ENCODE peak calls at places on chromosomes 6 and 20, in seven cellular contexts. I is B cell, A is AG09319, O is HFFc6, Q is fibroblast of pulmonary artery, J is heart right ventricle, Z is progenitor cell of endocrine pancreas. B is an unnamed sample.

GRCh38 chr6:104941694-104942177 is 15.2 kb upstream of the LIN28B start:
- DNase-seq in I (no peak), A (no peak), O (no peak), Q (no peak), J (no peak), Z (no peak), B (no peak)

GRCh38 chr6:149985506-149985937 is 21.8 kb downstream of the ULBP1 start:
- DNase-seq in I (no peak), A (no peak), O (no peak), Q (no peak), J (no peak), Z (no peak), B (no peak)

GRCh38 chr6:71224011-71224410 is 64.6 kb upstream of the OGFRL1 start:
- DNase-seq in I (no peak), A (no peak), O (no peak), Q (no peak), J (no peak), Z (no peak), B (no peak)

GRCh38 chr20:48750941-48751620 is 76.7 kb downstream of the PREX1 start:
- DNase-seq in I (no peak), A (no peak), O (no peak), Q (peak), J (peak), Z (no peak), B (no peak)

GRCh38 chr6:113690255-113690956 is 166.7 kb upstream of the MARCKS start:
- DNase-seq in I (no peak), A (no peak), O (peak), Q (peak), J (no peak), Z (no peak), B (no peak)

GRCh38 chr6:73391735-73392134 is 2.9 kb upstream of the DDX43 start:
- DNase-seq in I (no peak), A (no peak), O (no peak), Q (no peak), J (no peak), Z (no peak), B (no peak)

GRCh38 chr6:167244064-167244949 is 46.8 kb upstream of the UNC93A start:
- DNase-seq in I (no peak), A (no peak), O (no peak), Q (no peak), J (no peak), Z (no peak), B (no peak)

GRCh38 chr20:16661738-16662137 is 68.1 kb upstream of the SNRPB2 start:
- DNase-seq in I (no peak), A (no peak), O (no peak), Q (no peak), J (no peak), Z (no peak), B (no peak)

GRCh38 chr6:36546664-36546957 is 668 bp downstream of the STK38 start:
- DNase-seq in I (no peak), A (no peak), O (no peak), Q (no peak), J (no peak), Z (no peak), B (no peak)

GRCh38 chr6:113719056-113719455 is 138.1 kb upstream of the MARCKS start:
- DNase-seq in I (no peak), A (no peak), O (peak), Q (no peak), J (no peak), Z (no peak), B (no peak)

GRCh38 chr6:16944601-16945000 is 157.2 kb upstream of the STMND1 start:
- DNase-seq in I (no peak), A (no peak), O (no peak), Q (no peak), J (no peak), Z (no peak), B (no peak)

GRCh38 chr20:63011798-63012197 is 5.0 kb upstream of the BHLHE23 start:
- DNase-seq in I (no peak), A (no peak), O (no peak), Q (no peak), J (no peak), Z (no peak), B (no peak)

GRCh38 chr20:824916-825315 is 8.6 kb upstream of the FAM110A start:
- DNase-seq in I (no peak), A (no peak), O (no peak), Q (no peak), J (no peak), Z (no peak), B (no peak)

GRCh38 chr20:61608275-61609085 is 356.4 kb downstream of the CDH4 start:
- DNase-seq in I (no peak), A (no peak), O (no peak), Q (peak), J (no peak), Z (peak), B (no peak)

GRCh38 chr6:128032047-128032446 is 131.2 kb upstream of the THEMIS start:
- DNase-seq in I (no peak), A (no peak), O (no peak), Q (no peak), J (no peak), Z (no peak), B (no peak)

DNA sequence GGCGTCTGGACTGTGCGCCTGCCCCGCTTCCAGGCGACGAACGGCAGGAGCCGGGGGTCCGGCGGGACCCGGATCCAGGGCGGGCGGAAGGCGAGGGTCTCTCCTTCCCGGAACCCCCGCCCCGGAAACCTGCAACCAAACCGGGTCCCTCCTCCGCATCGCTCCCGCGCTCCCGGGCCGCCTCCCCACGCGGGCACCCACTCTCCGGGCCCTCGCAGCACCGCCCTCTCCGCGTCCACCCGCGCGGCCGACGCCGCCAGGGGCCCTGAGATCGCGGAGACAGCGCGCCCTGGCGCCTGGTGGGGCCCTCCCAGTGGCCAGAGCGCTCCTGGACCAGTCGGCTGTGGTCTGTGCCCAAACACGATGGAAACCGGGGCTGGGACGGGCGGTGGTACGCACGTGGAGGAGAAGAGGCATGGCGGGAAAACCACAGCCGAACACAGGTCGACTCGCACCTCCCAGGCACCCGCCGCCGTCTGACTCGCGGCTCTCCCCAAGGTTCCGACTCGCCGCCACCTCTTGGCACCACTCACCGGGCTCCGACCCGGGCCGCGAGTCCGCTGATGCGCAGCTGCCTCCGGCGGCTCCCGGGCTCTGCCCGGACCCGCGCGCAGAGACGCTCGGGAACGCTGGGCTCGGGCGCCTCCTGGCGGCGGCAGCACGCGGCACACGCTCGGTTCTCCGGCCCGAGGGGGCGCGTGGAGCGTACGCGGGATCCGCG is 7.9 kb downstream of the NKX2-2 start:
- DNase-seq in I (no peak), A (no peak), O (no peak), Q (peak), J (peak), Z (peak), B (no peak)
- TF ChIP-seq CTCF in I (peak), A (peak), O (peak), Q (peak), J (peak), Z (peak), B (peak)

GRCh38 chr20:51802170-51802745 is at the start of gene SALL4:
- DNase-seq in I (no peak), A (no peak), O (no peak), Q (no peak), J (no peak), Z (peak), B (no peak)

GRCh38 chr20:51799586-51799985 is 2.7 kb downstream of the SALL4 start:
- DNase-seq in I (no peak), A (no peak), O (no peak), Q (no peak), J (no peak), Z (no peak), B (no peak)

GRCh38 chr20:51800769-51801219 is 1.5 kb downstream of the SALL4 start:
- DNase-seq in I (no peak), A (no peak), O (no peak), Q (peak), J (no peak), Z (peak), B (no peak)

GRCh38 chr20:51800132-51800721 is 2.1 kb downstream of the SALL4 start:
- DNase-seq in I (no peak), A (peak), O (no peak), Q (peak), J (peak), Z (peak), B (no peak)

DNA sequence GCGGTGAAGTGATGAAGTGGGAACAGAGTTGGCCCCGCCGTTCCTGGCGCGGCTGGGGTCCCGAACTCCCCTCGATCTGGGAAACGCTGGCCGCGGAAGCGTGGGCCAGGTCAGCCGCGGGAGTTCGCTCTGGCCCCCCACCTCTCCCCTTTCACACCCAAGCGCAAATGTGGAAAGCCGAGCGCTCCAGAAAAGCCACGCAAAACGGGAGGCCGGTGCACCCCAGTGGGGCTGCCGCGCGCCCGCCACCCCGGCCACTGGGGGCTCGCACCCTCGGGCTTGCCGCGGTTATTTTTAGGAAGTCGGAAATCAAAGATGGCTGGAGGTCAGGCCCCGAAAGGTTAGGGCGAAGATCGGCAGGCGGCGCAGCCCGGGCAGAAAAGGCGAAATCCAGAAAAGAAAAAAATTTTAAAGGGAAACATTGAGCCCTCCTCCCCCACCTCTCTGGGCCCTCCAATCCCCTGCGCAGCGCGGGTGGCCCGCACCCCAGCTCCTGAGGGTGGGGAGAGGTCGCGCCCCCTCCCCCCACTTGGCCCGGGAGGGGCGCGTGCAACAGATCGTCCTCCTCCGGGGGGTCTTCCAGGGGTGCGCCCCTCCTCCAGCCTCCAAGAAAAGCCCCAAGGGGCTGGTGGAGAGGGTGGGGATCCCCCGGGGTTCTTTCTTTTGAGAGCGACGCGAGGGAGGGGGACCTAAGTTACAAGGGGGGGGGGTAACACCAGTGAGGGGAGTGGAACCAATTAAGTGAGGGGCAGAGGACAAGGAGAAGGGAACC is 915 bp downstream of the SALL4 start:
- DNase-seq in I (no peak), A (no peak), O (no peak), Q (no peak), J (no peak), Z (peak), B (no peak)
- TF ChIP-seq CTCF in I (no peak), A (peak), O (peak), Q (peak), J (peak), Z (peak), B (peak)

GRCh38 chr20:4898845-4899244 is 102.5 kb downstream of the SLC23A2 start:
- DNase-seq in I (no peak), A (no peak), O (no peak), Q (no peak), J (no peak), Z (no peak), B (no peak)

GRCh38 chr20:4898282-4898681 is 103.0 kb downstream of the SLC23A2 start:
- DNase-seq in I (no peak), A (peak), O (no peak), Q (peak), J (peak), Z (no peak), B (peak)

GRCh38 chr20:4897600-4897999 is 103.7 kb downstream of the SLC23A2 start:
- DNase-seq in I (no peak), A (no peak), O (no peak), Q (no peak), J (no peak), Z (no peak), B (no peak)

GRCh38 chr20:4896119-4896700 is 105.1 kb downstream of the SLC23A2 start:
- DNase-seq in I (no peak), A (no peak), O (no peak), Q (no peak), J (no peak), Z (no peak), B (no peak)

GRCh38 chr20:4896971-4897497 is 104.3 kb downstream of the SLC23A2 start:
- DNase-seq in I (no peak), A (no peak), O (no peak), Q (no peak), J (no peak), Z (no peak), B (no peak)
- TF ChIP-seq CTCF in I (no peak), A (no peak), O (no peak), Q (no peak), J (no peak), Z (peak), B (no peak)

GRCh38 chr6:57135885-57136284 is 36.2 kb upstream of the BAG2 start:
- DNase-seq in I (no peak), A (peak), O (no peak), Q (no peak), J (no peak), Z (no peak), B (peak)

GRCh38 chr6:57138026-57138425 is 34.1 kb upstream of the BAG2 start:
- DNase-seq in I (no peak), A (no peak), O (no peak), Q (no peak), J (no peak), Z (no peak), B (no peak)

GRCh38 chr6:57134954-57135353 is 37.2 kb upstream of the BAG2 start:
- DNase-seq in I (no peak), A (no peak), O (no peak), Q (no peak), J (no peak), Z (no peak), B (no peak)

GRCh38 chr6:57141451-57142177 is 30.5 kb upstream of the BAG2 start:
- DNase-seq in I (no peak), A (no peak), O (no peak), Q (no peak), J (no peak), Z (no peak), B (no peak)

GRCh38 chr6:57137392-57137791 is 34.7 kb upstream of the BAG2 start:
- DNase-seq in I (no peak), A (no peak), O (no peak), Q (no peak), J (no peak), Z (no peak), B (no peak)
- TF ChIP-seq CTCF in I (no peak), A (no peak), O (no peak), Q (no peak), J (no peak), Z (no peak), B (no peak)

DNA sequence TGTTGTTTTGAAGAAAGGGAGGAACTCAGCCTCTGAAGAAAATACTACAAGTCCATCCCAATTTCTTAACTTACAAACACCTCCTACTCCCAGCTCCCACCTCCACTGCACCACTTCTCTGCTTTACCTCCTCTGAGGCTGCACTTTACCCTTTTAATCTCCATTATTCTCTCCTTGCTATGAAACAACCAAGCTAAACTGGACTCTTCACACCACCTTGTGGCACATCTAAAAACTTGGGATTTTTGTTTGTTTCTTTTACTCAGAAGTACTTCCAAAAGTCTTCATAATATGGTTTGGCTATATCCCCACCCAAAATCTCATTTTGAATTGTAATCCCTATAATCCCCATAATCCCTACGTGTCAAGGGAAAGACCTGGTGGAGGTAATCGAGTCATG is 142.2 kb downstream of the MOXD1 start:
- DNase-seq in I (no peak), A (no peak), O (peak), Q (peak), J (no peak), Z (no peak), B (no peak)
- TF ChIP-seq CTCF in I (no peak), A (peak), O (peak), Q (peak), J (peak), Z (peak), B (peak)

DNA sequence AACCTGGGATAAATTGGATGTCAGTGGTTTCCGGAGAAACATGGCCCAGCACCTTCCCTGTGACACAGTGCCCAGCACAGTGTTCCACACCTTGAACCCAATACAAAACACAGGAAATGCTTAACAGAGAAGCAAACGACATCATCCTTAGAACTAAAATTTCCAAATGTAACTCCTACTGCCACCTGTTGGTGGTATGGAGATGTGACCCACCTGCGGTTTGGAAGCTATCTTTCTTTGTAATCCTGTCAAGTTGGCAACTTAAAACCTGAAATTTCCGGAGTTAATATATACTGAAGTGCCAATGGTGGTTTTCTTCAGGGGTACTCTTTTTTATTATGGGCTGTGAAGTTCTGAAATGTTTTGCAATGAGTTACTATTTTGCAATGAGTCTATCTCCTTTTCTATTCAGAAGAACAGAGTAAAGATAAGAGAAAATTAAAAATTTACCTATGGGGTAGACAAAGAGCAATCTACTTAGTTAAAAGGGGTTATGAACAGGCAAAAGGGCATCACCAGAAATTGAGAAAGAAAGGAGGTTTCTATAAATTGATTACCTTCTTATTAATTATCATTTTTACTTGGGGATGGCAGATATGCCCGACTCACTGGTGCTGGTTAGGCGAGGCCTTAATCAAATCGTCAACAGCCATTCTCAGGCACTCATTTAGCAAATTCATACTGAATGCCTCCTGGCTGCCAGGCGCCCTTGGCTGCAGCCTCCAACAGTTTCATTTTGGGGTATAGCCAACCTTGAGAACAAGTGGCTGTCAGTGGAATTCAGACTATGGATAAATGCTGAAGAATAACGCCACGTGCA is 658.6 kb downstream of the PTPRT start:
- DNase-seq in I (no peak), A (no peak), O (no peak), Q (peak), J (no peak), Z (no peak), B (no peak)
- TF ChIP-seq CTCF in I (peak), A (no peak), O (peak), Q (peak), J (peak), Z (peak), B (peak)